ENCODE peak calls at places on chromosomes 13 and 19, in seven cellular contexts. J is psoas muscle, N is OCI-LY7, Y is HL-60, H is astrocyte, P is aorta, E is brain microvascular endothelial cell. V is an unnamed sample.

GRCh38 chr13:98103942-98104880 is 38.7 kb upstream of the FARP1 start:
- DNase-seq in J (no peak), N (no peak), Y (no peak), H (no peak), P (no peak), E (no peak), V (no peak)

GRCh38 chr13:97274782-97275252 is 52.7 kb downstream of the MBNL2 start:
- DNase-seq in J (no peak), N (no peak), Y (no peak), H (peak), P (no peak), E (no peak), V (no peak)

GRCh38 chr19:35266904-35267817 is 1.6 kb upstream of the USF2 start:
- DNase-seq in J (peak), N (peak), Y (no peak), H (no peak), P (peak), E (no peak), V (peak)

GRCh38 chr19:38062959-38063786 is 156.2 kb downstream of the SIPA1L3 start:
- DNase-seq in J (no peak), N (no peak), Y (no peak), H (peak), P (no peak), E (no peak), V (no peak)

GRCh38 chr13:99806671-99807070 is 164.9 kb downstream of the ZIC5 start:
- DNase-seq in J (no peak), N (no peak), Y (no peak), H (no peak), P (no peak), E (no peak), V (no peak)

GRCh38 chr19:44907613-44908012 is 2.0 kb downstream of the APOE start:
- DNase-seq in J (no peak), N (no peak), Y (no peak), H (no peak), P (no peak), E (no peak), V (no peak)

GRCh38 chr19:18221815-18222725 is 4.2 kb downstream of the PDE4C start:
- DNase-seq in J (no peak), N (no peak), Y (no peak), H (no peak), P (no peak), E (no peak), V (no peak)

GRCh38 chr19:30046522-30046921 is 104.5 kb downstream of the URI1 start:
- DNase-seq in J (no peak), N (peak), Y (no peak), H (peak), P (no peak), E (peak), V (no peak)

GRCh38 chr19:48696353-48697010 is 711 bp downstream of the FUT2 start:
- DNase-seq in J (no peak), N (no peak), Y (no peak), H (no peak), P (no peak), E (no peak), V (peak)

GRCh38 chr13:48038763-48039162 is 1.2 kb downstream of the NUDT15 start:
- DNase-seq in J (no peak), N (peak), Y (no peak), H (no peak), P (no peak), E (no peak), V (no peak)

GRCh38 chr13:99386911-99387788 is 80.0 kb upstream of the GPR183 start:
- DNase-seq in J (peak), N (peak), Y (peak), H (no peak), P (peak), E (peak), V (peak)

GRCh38 chr13:106077017-106077416 is 458.4 kb downstream of the EFNB2 start:
- DNase-seq in J (no peak), N (no peak), Y (no peak), H (no peak), P (no peak), E (no peak), V (no peak)

GRCh38 chr19:55830656-55831055 is 1.1 kb downstream of the NLRP11 start:
- DNase-seq in J (no peak), N (peak), Y (no peak), H (no peak), P (no peak), E (no peak), V (no peak)

GRCh38 chr13:96730676-96731075 is 263.6 kb downstream of the OXGR1 start:
- DNase-seq in J (no peak), N (no peak), Y (no peak), H (no peak), P (no peak), E (peak), V (no peak)

GRCh38 chr13:27536361-27537101 is 83.8 kb downstream of the LNX2 start:
- DNase-seq in J (no peak), N (no peak), Y (no peak), H (no peak), P (no peak), E (no peak), V (no peak)

GRCh38 chr13:44298314-44298713 is 75.3 kb upstream of the SERP2 start:
- DNase-seq in J (no peak), N (no peak), Y (no peak), H (peak), P (no peak), E (no peak), V (no peak)

GRCh38 chr19:4559569-4559968 is at the start of gene SEMA6B:
- DNase-seq in J (no peak), N (no peak), Y (peak), H (no peak), P (no peak), E (peak), V (no peak)

GRCh38 chr13:83221813-83222241 is 660.4 kb downstream of the SLITRK1 start:
- DNase-seq in J (no peak), N (no peak), Y (no peak), H (peak), P (no peak), E (peak), V (no peak)

GRCh38 chr13:29937836-29938235 is 87.4 kb upstream of the UBL3 start:
- DNase-seq in J (no peak), N (no peak), Y (no peak), H (no peak), P (no peak), E (no peak), V (no peak)

GRCh38 chr19:29092712-29093552 is 120.0 kb downstream of the UQCRFS1 start:
- DNase-seq in J (no peak), N (no peak), Y (no peak), H (no peak), P (no peak), E (no peak), V (no peak)

GRCh38 chr19:23554548-23554947 is 132.5 kb downstream of the ZNF675 start:
- DNase-seq in J (no peak), N (no peak), Y (no peak), H (no peak), P (no peak), E (no peak), V (no peak)

GRCh38 chr13:46085737-46086136 is 19.1 kb downstream of the CPB2 start:
- DNase-seq in J (no peak), N (no peak), Y (no peak), H (no peak), P (no peak), E (no peak), V (no peak)

GRCh38 chr19:47109541-47110375 is 3.8 kb downstream of the ZC3H4 start:
- DNase-seq in J (no peak), N (peak), Y (peak), H (peak), P (no peak), E (peak), V (peak)
- H3K27ac ChIP-seq in J (peak), N (peak), Y (peak), H (peak), P (no peak), E (peak), V (peak)

GRCh38 chr19:703651-704446 is 4.9 kb upstream of the PALM start:
- DNase-seq in J (peak), N (peak), Y (peak), H (no peak), P (peak), E (peak), V (peak)
- H3K4me3 ChIP-seq in J (peak), N (peak), Y (peak), H (no peak), P (no peak), E (no peak), V (no peak)

DNA sequence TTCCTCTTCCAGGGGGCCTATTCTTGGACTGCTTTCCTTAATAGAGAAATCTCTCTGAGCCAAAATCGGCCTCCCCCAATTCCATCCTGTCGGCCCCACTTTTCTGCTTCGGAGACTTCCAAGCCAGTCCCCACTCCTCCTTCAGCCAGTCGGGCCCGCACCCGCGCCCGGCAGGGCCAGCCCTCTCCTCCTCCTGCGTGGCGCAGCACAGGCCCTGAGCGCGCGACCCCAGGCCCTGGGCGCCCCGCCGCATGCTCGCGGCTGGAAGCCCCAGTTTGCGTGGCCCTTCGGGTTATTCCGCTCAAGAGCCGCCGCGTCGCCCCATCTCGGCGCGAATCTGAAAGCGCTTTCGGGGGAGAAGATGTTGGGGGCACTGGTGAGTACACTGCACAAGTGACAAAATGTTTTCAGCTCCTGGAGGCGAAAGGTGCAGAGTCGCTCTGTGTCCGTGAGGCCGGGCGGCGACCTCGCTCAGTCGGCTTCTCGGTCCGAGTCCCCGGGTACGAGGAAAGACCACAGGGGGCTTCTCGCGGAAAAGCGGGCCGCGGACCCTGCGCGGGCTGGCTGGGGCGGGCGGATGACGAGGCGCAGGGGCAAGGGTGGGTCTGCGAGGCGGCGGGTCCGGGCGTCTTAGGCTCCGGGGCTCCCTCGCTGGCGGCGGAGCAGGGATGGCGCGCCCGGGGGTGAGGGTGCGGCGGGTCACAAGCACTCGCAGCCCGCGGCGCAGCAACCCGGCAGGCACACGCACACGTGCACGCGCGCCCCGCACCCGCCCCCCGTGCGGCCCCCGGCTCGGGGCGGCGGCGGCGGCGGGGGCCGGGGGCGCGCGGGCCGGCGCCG is at the start of gene IL17D:
- DNase-seq in J (peak), N (peak), Y (peak), H (no peak), P (no peak), E (no peak), V (peak)
- H3K27ac ChIP-seq in J (peak), N (no peak), Y (no peak), H (no peak), P (no peak), E (no peak), V (peak)

DNA sequence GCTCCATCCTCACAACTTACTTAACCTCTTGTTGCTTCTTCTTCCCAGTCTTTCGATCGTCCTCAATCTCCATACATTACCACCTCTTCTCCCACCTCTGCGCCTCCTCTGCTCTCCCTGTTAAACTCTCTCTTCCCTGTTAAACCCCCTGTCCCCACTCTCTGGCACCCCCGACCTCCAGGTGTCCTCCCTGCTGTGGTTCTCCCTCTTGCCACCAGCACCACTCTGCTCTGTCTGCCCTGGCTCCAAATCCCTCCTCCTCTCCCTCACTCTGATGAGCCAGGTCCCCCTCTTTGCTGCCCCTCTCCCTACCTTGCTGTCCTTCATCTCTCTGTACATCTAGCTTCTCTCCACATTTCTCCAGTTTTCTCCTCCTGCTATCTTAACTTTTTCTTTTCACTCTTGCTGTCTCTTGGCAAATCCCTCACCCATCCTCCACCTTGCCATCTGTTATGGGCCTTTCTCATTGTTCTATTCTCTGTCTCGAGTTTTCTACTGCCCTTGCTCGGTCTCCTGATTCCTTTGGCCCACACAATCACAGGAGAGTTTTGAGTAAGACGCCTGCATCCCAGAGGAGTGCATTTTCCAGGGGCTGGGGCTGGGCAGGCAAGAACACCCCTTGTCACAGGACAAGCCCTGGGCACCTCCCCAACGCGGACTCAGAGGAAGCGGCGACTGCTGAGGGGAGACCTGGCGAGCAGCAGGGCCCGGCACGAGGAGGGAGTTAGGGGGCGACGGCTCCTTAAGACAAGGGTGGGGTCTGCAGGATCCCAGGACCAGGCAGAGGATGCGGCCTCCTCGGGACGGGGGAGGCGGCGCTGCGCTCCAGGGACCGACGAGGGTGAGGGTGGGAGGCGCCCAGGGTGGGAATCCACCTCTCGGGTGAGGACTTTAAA is 21.4 kb upstream of the ERVV-1 start:
- DNase-seq in J (no peak), N (no peak), Y (no peak), H (no peak), P (peak), E (peak), V (no peak)
- H3K4me3 ChIP-seq in J (peak), N (no peak), Y (no peak), H (no peak), P (peak), E (peak), V (peak)

DNA sequence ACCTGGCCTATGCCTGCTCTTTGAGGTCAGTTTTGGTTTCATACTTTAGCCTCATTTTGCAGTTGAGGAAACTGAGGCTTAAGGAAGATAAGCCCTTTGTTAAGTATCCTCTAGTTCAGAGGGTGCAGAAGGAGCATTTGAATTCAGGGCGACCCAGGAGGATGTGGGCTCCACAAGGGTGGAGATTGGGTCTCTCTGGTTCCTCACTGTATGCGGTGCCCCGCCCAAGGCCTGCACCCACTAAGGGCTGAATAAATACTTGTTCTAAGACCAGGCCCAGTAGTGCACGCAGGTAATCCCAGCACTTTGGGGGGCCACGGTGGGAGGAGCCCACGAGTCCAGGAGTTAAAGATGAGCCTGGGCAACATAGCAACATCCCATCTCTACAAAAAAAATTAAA is 768 bp upstream of the SLC44A2 start:
- DNase-seq in J (no peak), N (no peak), Y (no peak), H (no peak), P (no peak), E (no peak), V (peak)
- H3K27ac ChIP-seq in J (peak), N (no peak), Y (no peak), H (no peak), P (no peak), E (no peak), V (peak)

DNA sequence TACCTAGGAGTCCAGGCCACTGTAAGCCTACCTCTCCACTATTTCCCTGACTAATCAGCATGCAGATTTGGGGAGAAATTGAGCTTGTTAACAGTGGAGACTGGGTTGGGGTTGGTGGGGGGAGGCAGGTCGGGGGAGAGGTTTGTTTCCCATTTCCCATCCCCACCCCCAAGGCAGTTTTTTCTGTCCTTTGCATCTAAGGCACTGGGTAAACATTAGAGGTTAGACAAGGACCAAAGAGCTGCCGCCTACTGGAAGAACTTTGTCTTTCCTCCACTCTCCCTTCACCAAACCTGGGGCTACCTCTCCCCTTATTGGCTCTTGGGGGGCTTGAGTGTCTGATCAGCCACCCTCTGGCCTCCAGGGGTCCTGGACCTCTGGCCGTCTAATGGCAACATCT is 953 bp downstream of the KCNN4 start:
- DNase-seq in J (no peak), N (peak), Y (peak), H (no peak), P (no peak), E (no peak), V (peak)
- H3K4me3 ChIP-seq in J (no peak), N (peak), Y (peak), H (peak), P (no peak), E (no peak), V (peak)

GRCh38 chr19:14407889-14408640 is 11.1 kb downstream of the DDX39A start:
- DNase-seq in J (no peak), N (no peak), Y (no peak), H (no peak), P (no peak), E (no peak), V (no peak)
- H3K27ac ChIP-seq in J (no peak), N (no peak), Y (no peak), H (no peak), P (no peak), E (no peak), V (peak)

GRCh38 chr19:54373781-54374266 is 9.1 kb upstream of the LAIR1 start:
- DNase-seq in J (no peak), N (no peak), Y (peak), H (no peak), P (peak), E (no peak), V (no peak)

GRCh38 chr19:54383330-54383729 is 18.6 kb upstream of the LAIR1 start:
- DNase-seq in J (no peak), N (no peak), Y (no peak), H (no peak), P (no peak), E (no peak), V (no peak)

GRCh38 chr19:54380897-54381296 is 16.2 kb upstream of the LAIR1 start:
- DNase-seq in J (no peak), N (no peak), Y (no peak), H (no peak), P (no peak), E (no peak), V (no peak)

GRCh38 chr19:54376610-54377009 is 11.9 kb upstream of the LAIR1 start:
- DNase-seq in J (no peak), N (no peak), Y (no peak), H (no peak), P (no peak), E (no peak), V (no peak)

DNA sequence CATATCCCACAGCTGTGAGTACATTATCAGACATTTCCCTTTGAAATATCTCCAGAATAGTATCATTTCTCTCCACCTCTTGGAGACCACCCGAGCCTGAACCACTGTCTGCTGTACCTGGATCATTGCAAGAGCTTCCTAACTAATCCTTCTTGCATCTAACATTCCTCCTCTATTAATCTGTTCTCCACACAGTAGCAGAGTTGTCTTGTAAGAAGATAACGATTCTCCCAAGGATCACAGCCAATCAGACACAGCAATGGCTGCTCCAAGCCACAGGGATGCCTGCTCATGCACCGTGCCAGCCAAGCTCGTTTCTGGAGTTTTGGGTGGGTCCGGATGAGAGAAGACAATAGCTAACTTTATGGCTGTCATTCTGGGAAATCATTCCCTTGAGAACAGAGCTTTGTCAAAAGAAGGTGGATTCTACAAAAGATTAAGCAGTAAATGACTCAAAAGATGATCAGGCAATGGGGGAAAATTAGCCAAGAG is 14.5 kb upstream of the LAIR1 start:
- DNase-seq in J (no peak), N (no peak), Y (no peak), H (no peak), P (no peak), E (no peak), V (no peak)
- H3K4me3 ChIP-seq in J (no peak), N (no peak), Y (no peak), H (no peak), P (no peak), E (no peak), V (no peak)

GRCh38 chr13:113152894-113153809 is 5.3 kb upstream of the PROZ start:
- DNase-seq in J (peak), N (peak), Y (peak), H (peak), P (peak), E (peak), V (peak)
- H3K27ac ChIP-seq in J (peak), N (no peak), Y (peak), H (peak), P (no peak), E (peak), V (peak)

GRCh38 chr13:19151581-19152263 is 29.9 kb downstream of the TUBA3C start:
- DNase-seq in J (no peak), N (no peak), Y (no peak), H (no peak), P (no peak), E (no peak), V (no peak)

GRCh38 chr13:19155321-19155861 is 26.2 kb downstream of the TUBA3C start:
- DNase-seq in J (no peak), N (no peak), Y (peak), H (no peak), P (no peak), E (no peak), V (no peak)

GRCh38 chr13:19152403-19152802 is 29.2 kb downstream of the TUBA3C start:
- DNase-seq in J (no peak), N (no peak), Y (no peak), H (no peak), P (no peak), E (no peak), V (no peak)

GRCh38 chr13:19154843-19155242 is 26.8 kb downstream of the TUBA3C start:
- DNase-seq in J (no peak), N (no peak), Y (no peak), H (no peak), P (no peak), E (no peak), V (no peak)

GRCh38 chr13:19153782-19154450 is 27.7 kb downstream of the TUBA3C start:
- DNase-seq in J (no peak), N (no peak), Y (no peak), H (no peak), P (no peak), E (no peak), V (no peak)
- H3K4me3 ChIP-seq in J (no peak), N (no peak), Y (no peak), H (no peak), P (no peak), E (no peak), V (no peak)

V was measured in Peyer's patch.